ENCODE peak calls at places on chromosome 9, in six cellular contexts. M is IMR-90, F is mesendoderm, Z is neuronal stem cell, L is trophoblast cell, T is H1. C is an unnamed sample.

GRCh38 chr9:89477811-89478583 is 19.9 kb downstream of the SEMA4D start:
- DNase-seq in L (no peak), F (no peak), Z (no peak), M (peak; percentile 46), T (no peak), C (peak; percentile 58)

GRCh38 chr9:12640021-12640587 is 53.1 kb upstream of the TYRP1 start:
- DNase-seq in T (no peak), Z (peak; percentile 29), M (peak; percentile 43), L (peak; percentile 66), F (peak; percentile 72), C (peak; percentile 72)

GRCh38 chr9:22124263-22125011 is 115.3 kb upstream of the CDKN2B start:
- DNase-seq in Z (no peak), F (no peak), M (peak; percentile 61), L (no peak), T (no peak), C (peak; percentile 51)

GRCh38 chr9:7536310-7536939 is 263.2 kb downstream of the DMAC1 start:
- DNase-seq in T (peak; percentile 68), Z (peak; percentile 41), L (peak; percentile 68), F (peak; percentile 77), M (peak; percentile 56), C (peak; percentile 56)

GRCh38 chr9:32584784-32585183 is 11.8 kb upstream of the NDUFB6 start:
- DNase-seq in L (no peak), T (no peak), F (no peak), M (peak; percentile 18), Z (no peak), C (no peak)

GRCh38 chr9:26066237-26066636 is 388.0 kb upstream of the TUSC1 start:
- DNase-seq in M (no peak), Z (no peak), F (no peak), T (no peak), L (no peak), C (no peak)

GRCh38 chr9:116284518-116284917 is 130.9 kb downstream of the PAPPA start:
- DNase-seq in T (no peak), M (no peak), L (peak; percentile 51), F (no peak), Z (no peak), C (no peak)

GRCh38 chr9:88993327-88993726 is 2.1 kb downstream of the S1PR3 start:
- DNase-seq in T (no peak), F (no peak), L (no peak), Z (no peak), M (peak; percentile 38), C (no peak)

GRCh38 chr9:33267368-33267767 is 2.5 kb downstream of the CHMP5 start:
- DNase-seq in L (no peak), M (no peak), T (no peak), Z (no peak), F (peak; percentile 81), C (no peak)

GRCh38 chr9:84862786-84863185 is 193.3 kb downstream of the NTRK2 start:
- DNase-seq in F (peak; percentile 74), T (peak; percentile 66), Z (no peak), M (no peak), L (peak; percentile 34), C (peak; percentile 67)

GRCh38 chr9:133339641-133340040 is 3.7 kb upstream of the SURF6 start:
- DNase-seq in T (no peak), M (no peak), Z (no peak), L (no peak), F (no peak), C (no peak)

GRCh38 chr9:81374881-81375280 is 314.5 kb downstream of the TLE1 start:
- DNase-seq in L (no peak), Z (no peak), M (peak; percentile 40), F (peak; percentile 60), T (no peak), C (peak; percentile 29)

GRCh38 chr9:91809581-91810285 is 140.3 kb downstream of the ROR2 start:
- DNase-seq in F (no peak), T (peak; percentile 35), M (peak; percentile 53), Z (no peak), L (peak; percentile 15), C (no peak)

GRCh38 chr9:123450096-123450495 is 94.1 kb downstream of the CRB2 start:
- DNase-seq in L (no peak), F (no peak), M (no peak), T (no peak), Z (no peak), C (no peak)

GRCh38 chr9:113012492-113012891 is 500 bp upstream of the ZNF883 start:
- DNase-seq in Z (no peak), L (no peak), T (no peak), F (no peak), M (no peak), C (no peak)

GRCh38 chr9:91771027-91771426 is 179.0 kb downstream of the ROR2 start:
- DNase-seq in T (no peak), M (peak; percentile 96), L (peak; percentile 55), F (peak; percentile 50), Z (no peak), C (peak; percentile 94)

GRCh38 chr9:91178281-91179236 is 183.2 kb downstream of the AUH start:
- DNase-seq in T (peak; percentile 34), M (no peak), L (no peak), Z (no peak), F (no peak), C (no peak)

GRCh38 chr9:33794560-33794959 is 801 bp upstream of the PRSS3 start:
- DNase-seq in F (no peak), T (no peak), L (no peak), M (no peak), Z (no peak), C (no peak)

GRCh38 chr9:115104908-115105307 is 13.0 kb downstream of the TNC start:
- DNase-seq in T (no peak), Z (no peak), F (no peak), M (peak; percentile 59), L (peak; percentile 30), C (no peak)
- H3K4me1 ChIP-seq in T (no peaks in the 10 kb centered on the region), Z (no peaks in the 10 kb centered on the region), F (peaks cover 3% of the 10 kb centered on the region), M (peaks cover 5% of the 10 kb centered on the region), L (peaks cover 5% of the 10 kb centered on the region), C (peaks cover 3% of the 10 kb centered on the region)

GRCh38 chr9:110047232-110047954 is 160.6 kb downstream of the C9orf152 start:
- DNase-seq in Z (no peak), M (no peak), T (peak; percentile 54), L (no peak), F (peak; percentile 66), C (no peak)
- H4K8ac ChIP-seq in Z (no peak overlapping the region), M (no peak overlapping the region), T (peak overlapping the region; percentile 95), L (no peak overlapping the region), F (no peak overlapping the region), C (peak overlapping the region; percentile 61)

GRCh38 chr9:72952914-72953313 is at the start of gene ALDH1A1:
- DNase-seq in Z (no peak), L (peak; percentile 12), M (no peak), T (no peak), F (peak; percentile 20), C (no peak)
- H3K4me3 ChIP-seq in Z (no peak within 1 kb of the TSS), L (no peak within 1 kb of the TSS), M (no peak within 1 kb of the TSS), T (no peak within 1 kb of the TSS), F (no peak within 1 kb of the TSS), C (no peak within 1 kb of the TSS)

GRCh38 chr9:106874657-106875056 is 11.7 kb downstream of the ZNF462 start:
- DNase-seq in Z (no peak), L (no peak), T (no peak), M (peak; percentile 50), F (no peak), C (peak; percentile 36)
- H3K4me1 ChIP-seq in Z (no peaks in the 10 kb centered on the region), L (peaks cover 20% of the 10 kb centered on the region), T (peaks cover 50% of the 10 kb centered on the region), M (peaks cover 15% of the 10 kb centered on the region), F (peaks cover 12% of the 10 kb centered on the region), C (peaks cover 10% of the 10 kb centered on the region)

GRCh38 chr9:130217838-130218237 is 45.6 kb downstream of the NCS1 start:
- DNase-seq in L (no peak), M (no peak), Z (no peak), T (no peak), F (no peak), C (no peak)
- H4K8ac ChIP-seq in L (no peak overlapping the region), M (no peak overlapping the region), Z (no peak overlapping the region), T (no peak overlapping the region), F (no peak overlapping the region), C (no peak overlapping the region)

GRCh38 chr9:97237311-97237786 is 70.1 kb upstream of the CCDC180 start:
- DNase-seq in M (no peak), T (peak; percentile 52), L (no peak), Z (peak; percentile 37), F (peak; percentile 56), C (no peak)
- H3K4me3 ChIP-seq in M (no peak overlapping the region), T (peak overlapping the region; percentile 78), L (no peak overlapping the region), Z (peak overlapping the region; percentile 69), F (peak overlapping the region; percentile 55), C (peak overlapping the region; percentile 72)